ENCODE peak calls at places on chromosomes 16 and 17, in five cellular contexts. S is psoas muscle, T is heart left ventricle, P is tibial nerve, K is AG09319. Z is an unnamed sample.
A peak's percentile ranks its signal among the peaks of the same experiment; 100 is the strongest.

GRCh38 chr17:78532311-78532710 is 44.9 kb downstream of the DNAH17 start:
- DNase-seq in S (no peak), T (no peak), P (no peak), K (no peak), Z (no peak)

GRCh38 chr17:67549787-67550186 is 167.9 kb upstream of the NOL11 start:
- DNase-seq in S (peak; percentile 21), T (peak; percentile 42), P (no peak), K (no peak), Z (no peak)

GRCh38 chr17:16886655-16887322 is 85.1 kb downstream of the TNFRSF13B start:
- DNase-seq in S (no peak), T (no peak), P (no peak), K (no peak), Z (no peak)

GRCh38 chr16:85750021-85750826 is 672 bp downstream of the C16orf74 start:
- DNase-seq in S (no peak), T (peak; percentile 52), P (no peak), K (no peak), Z (no peak)

GRCh38 chr17:63039899-63040602 is 74.0 kb downstream of the TANC2 start:
- DNase-seq in S (no peak), T (no peak), P (no peak), K (no peak), Z (peak; percentile 17)

GRCh38 chr16:85944572-85945423 is 45.8 kb downstream of the IRF8 start:
- DNase-seq in S (no peak), T (no peak), P (no peak), K (no peak), Z (no peak)

GRCh38 chr17:46742539-46743270 is 75.8 kb downstream of the WNT3 start:
- DNase-seq in S (no peak), T (no peak), P (no peak), K (peak; percentile 27), Z (no peak)

GRCh38 chr16:68355447-68356248 is 44.8 kb downstream of the PRMT7 start:
- DNase-seq in S (no peak), T (no peak), P (no peak), K (no peak), Z (no peak)

GRCh38 chr17:2173005-2173404 is 118.1 kb downstream of the HIC1 start:
- DNase-seq in S (peak; percentile 44), T (peak; percentile 76), P (no peak), K (no peak), Z (no peak)

GRCh38 chr17:80529104-80529903 is 15.3 kb upstream of the RPTOR start:
- DNase-seq in S (peak; percentile 45), T (no peak), P (no peak), K (no peak), Z (no peak)

GRCh38 chr17:1762233-1762905 is 509 bp downstream of the SERPINF1 start:
- DNase-seq in S (peak; percentile 84), T (peak; percentile 82), P (peak; percentile 41), K (no peak), Z (no peak)

GRCh38 chr16:31528726-31529397 is 1.2 kb downstream of the AHSP start:
- DNase-seq in S (no peak), T (no peak), P (no peak), K (no peak), Z (peak; percentile 9)

GRCh38 chr16:728131-728889 is 1.4 kb downstream of the HAGHL start:
- DNase-seq in S (peak; percentile 67), T (peak; percentile 70), P (no peak), K (no peak), Z (no peak)

GRCh38 chr17:36118477-36119353 is 15.1 kb downstream of the CCL4 start:
- DNase-seq in S (no peak), T (no peak), P (no peak), K (no peak), Z (no peak)
- TF ChIP-seq CTCF in S (no peak), T (no peak), P (no peak), K (no peak), Z (no peak)

GRCh38 chr16:20740007-20740883 is 1.4 kb downstream of the THUMPD1 start:
- DNase-seq in S (no peak), T (no peak), P (no peak), K (no peak), Z (no peak)
- TF ChIP-seq CTCF in S (peak; percentile 22), T (no peak), P (no peak), K (peak; percentile 28), Z (peak; percentile 21)

GRCh38 chr16:83110221-83110768 is 483.5 kb downstream of the CDH13 start:
- DNase-seq in S (no peak), T (no peak), P (no peak), K (no peak), Z (no peak)

GRCh38 chr16:83116274-83116892 is 489.6 kb downstream of the CDH13 start:
- DNase-seq in S (no peak), T (no peak), P (no peak), K (no peak), Z (no peak)

GRCh38 chr16:83113811-83114210 is 487.0 kb downstream of the CDH13 start:
- DNase-seq in S (no peak), T (no peak), P (no peak), K (no peak), Z (no peak)

GRCh38 chr16:83115491-83116232 is 488.9 kb downstream of the CDH13 start:
- DNase-seq in S (no peak), T (no peak), P (no peak), K (no peak), Z (no peak)

GRCh38 chr16:83113317-83113716 is 486.5 kb downstream of the CDH13 start:
- DNase-seq in S (no peak), T (no peak), P (no peak), K (no peak), Z (no peak)
- TF ChIP-seq CTCF in S (peak; percentile 36), T (no peak), P (peak; percentile 36), K (peak; percentile 60), Z (peak; percentile 56)

GRCh38 chr17:35089846-35090193 is 26.3 kb upstream of the RFFL start:
- DNase-seq in S (no peak), T (no peak), P (no peak), K (no peak), Z (no peak)
- TF ChIP-seq CTCF in S (no peak), T (no peak), P (no peak), K (no peak), Z (no peak)

DNA sequence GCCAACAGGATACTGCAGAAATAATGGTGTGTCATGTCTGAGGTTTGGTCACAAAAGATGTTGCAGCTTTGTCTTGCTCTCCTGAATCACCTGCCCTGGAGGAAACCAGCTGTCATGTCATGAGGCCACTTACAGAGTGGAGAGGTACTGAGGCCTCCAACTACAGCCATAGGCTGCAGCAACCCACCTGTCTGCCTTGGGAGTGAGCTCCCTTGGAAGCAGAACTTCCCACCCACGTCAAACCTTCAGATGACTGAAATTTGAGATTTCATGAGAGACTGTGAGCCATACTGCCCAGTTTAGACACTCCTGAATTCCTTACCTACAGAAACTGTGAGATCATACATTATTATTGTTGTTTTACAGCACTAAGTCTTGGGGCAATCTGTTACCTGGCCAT is 475.9 kb downstream of the HS3ST3B1 start:
- DNase-seq in S (no peak), T (no peak), P (no peak), K (no peak), Z (no peak)
- TF ChIP-seq CTCF in S (no peak), T (no peak), P (no peak), K (no peak), Z (no peak)

DNA sequence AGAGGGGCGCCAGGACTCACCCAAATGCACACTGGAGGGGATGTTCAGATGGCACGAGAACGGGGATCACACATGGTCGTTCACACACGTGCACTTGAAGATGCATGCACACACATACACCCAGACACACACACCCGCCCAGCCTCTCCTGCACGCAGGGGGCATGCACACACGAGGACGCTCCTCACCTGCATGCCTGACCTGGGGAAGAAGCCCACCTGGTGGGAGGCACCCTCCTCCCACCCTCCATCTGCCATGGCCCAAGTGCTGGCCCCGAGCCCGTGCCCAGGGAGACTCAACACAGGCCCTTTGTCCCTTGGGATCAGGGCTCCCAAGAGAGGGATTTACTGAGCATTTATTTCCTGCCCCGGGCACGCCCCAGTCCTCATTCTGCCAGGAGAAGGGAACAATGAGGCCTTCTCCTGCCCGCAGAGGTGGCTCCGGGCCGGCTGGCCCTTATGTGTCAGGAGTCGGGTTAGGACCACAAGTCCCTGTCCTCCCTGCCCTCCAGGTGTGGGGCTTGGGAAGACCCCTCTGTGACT is 2.2 kb upstream of the PRSS21 start:
- DNase-seq in S (no peak), T (no peak), P (no peak), K (no peak), Z (no peak)
- TF ChIP-seq CTCF in S (no peak), T (no peak), P (no peak), K (no peak), Z (no peak)

GRCh38 chr16:25135239-25135878 is 23.8 kb downstream of the LCMT1 start:
- DNase-seq in S (no peak), T (no peak), P (no peak), K (no peak), Z (peak; percentile 24)
- TF ChIP-seq CTCF in S (no peak), T (no peak), P (no peak), K (peak; percentile 12), Z (peak; percentile 41)

DNA sequence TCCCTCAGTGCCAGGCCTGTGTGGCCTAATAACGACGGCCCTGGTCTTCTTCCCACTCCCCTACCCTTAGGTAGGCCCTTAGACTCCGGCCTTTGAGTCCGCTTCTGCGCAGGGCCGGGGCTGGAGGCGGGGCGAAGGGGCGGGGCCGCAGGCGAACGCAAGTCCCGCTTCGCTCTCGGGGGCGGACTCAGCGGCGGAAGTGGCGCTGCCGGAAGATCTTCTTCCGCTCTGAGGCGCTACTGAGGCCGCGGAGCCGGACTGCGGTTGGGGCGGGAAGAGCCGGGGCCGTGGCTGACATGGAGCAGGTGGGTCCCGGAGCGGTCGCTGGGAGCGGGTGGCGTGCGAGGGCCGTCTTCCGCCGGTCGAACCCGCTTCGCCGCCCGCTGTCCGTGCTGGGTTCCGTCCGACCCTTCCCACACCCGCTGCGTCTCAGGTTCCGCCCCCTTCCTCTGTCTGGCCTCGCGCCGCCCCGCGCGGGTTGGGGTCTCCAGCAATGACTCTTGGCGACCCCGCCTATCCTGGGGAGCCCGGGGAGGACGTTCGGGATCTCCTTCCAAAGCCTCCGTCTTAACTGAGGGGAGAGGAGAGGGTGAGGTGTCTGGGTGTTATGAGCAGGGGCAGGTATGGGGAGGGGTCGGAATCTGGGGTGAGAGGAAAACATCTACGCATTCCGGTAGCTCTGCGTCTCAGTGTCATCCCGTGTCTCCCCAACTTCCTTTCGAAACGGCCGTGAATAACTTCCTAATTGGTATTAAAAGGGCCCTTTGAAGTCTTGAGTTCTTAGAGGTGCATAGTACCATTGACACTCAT is at the start of gene STARD3:
- DNase-seq in S (peak; percentile 93), T (peak; percentile 95), P (peak; percentile 87), K (peak; percentile 72), Z (peak; percentile 33)
- TF ChIP-seq CTCF in S (no peak), T (peak; percentile 41), P (peak; percentile 54), K (no peak), Z (peak; percentile 29)

GRCh38 chr16:47426806-47427205 is 34.1 kb downstream of the ITFG1 start:
- DNase-seq in S (no peak), T (no peak), P (no peak), K (no peak), Z (no peak)

GRCh38 chr16:47424846-47425245 is 36.0 kb downstream of the ITFG1 start:
- DNase-seq in S (no peak), T (no peak), P (no peak), K (no peak), Z (no peak)
- TF ChIP-seq CTCF in S (no peak), T (no peak), P (no peak), K (no peak), Z (no peak)

Z was measured in AG04449.